ENCODE peak calls at places on chromosomes 3 and 15, in ten cellular contexts. One of them, this sample, is unnamed.

GRCh38 chr15:91852741-91853500 is 587 bp upstream of the SLCO3A1 start:
- DNase-seq in thyroid gland: peak
- DNase-seq in stimulated activated CD4-positive, alpha-beta T cell treated with anti-CD3 and anti-CD28 coated beads, TNF-alpha, amount 100 ng/mL, for 1 hour: peak
- DNase-seq in adrenal gland: peak
- DNase-seq in ovary: peak
- DNase-seq in AG09319: peak
- DNase-seq in HepG2: peak
- DNase-seq in EH: peak
- DNase-seq in neural crest cell: peak
- DNase-seq in foreskin fibroblast: peak
- DNase-seq in this sample: peak

GRCh38 chr3:42735021-42735420 is 32.4 kb upstream of the HHATL start:
- DNase-seq in thyroid gland: peak
- DNase-seq in stimulated activated CD4-positive, alpha-beta T cell treated with anti-CD3 and anti-CD28 coated beads, TNF-alpha, amount 100 ng/mL, for 1 hour: no peak
- DNase-seq in adrenal gland: no peak
- DNase-seq in ovary: no peak
- DNase-seq in AG09319: no peak
- DNase-seq in HepG2: no peak
- DNase-seq in EH: no peak
- DNase-seq in neural crest cell: no peak
- DNase-seq in foreskin fibroblast: no peak
- DNase-seq in this sample: no peak

GRCh38 chr3:31724144-31724543 is 191.4 kb downstream of the STT3B start:
- DNase-seq in thyroid gland: no peak
- DNase-seq in stimulated activated CD4-positive, alpha-beta T cell treated with anti-CD3 and anti-CD28 coated beads, TNF-alpha, amount 100 ng/mL, for 1 hour: no peak
- DNase-seq in adrenal gland: no peak
- DNase-seq in ovary: no peak
- DNase-seq in AG09319: no peak
- DNase-seq in HepG2: no peak
- DNase-seq in EH: no peak
- DNase-seq in neural crest cell: no peak
- DNase-seq in foreskin fibroblast: no peak
- DNase-seq in this sample: no peak

GRCh38 chr3:141471160-141471559 is 15.7 kb upstream of the RASA2 start:
- DNase-seq in thyroid gland: no peak
- DNase-seq in stimulated activated CD4-positive, alpha-beta T cell treated with anti-CD3 and anti-CD28 coated beads, TNF-alpha, amount 100 ng/mL, for 1 hour: no peak
- DNase-seq in adrenal gland: peak
- DNase-seq in ovary: no peak
- DNase-seq in AG09319: no peak
- DNase-seq in HepG2: peak
- DNase-seq in EH: peak
- DNase-seq in neural crest cell: no peak
- DNase-seq in foreskin fibroblast: peak
- DNase-seq in this sample: no peak

GRCh38 chr3:144770813-144771400 is 799.3 kb downstream of the DIPK2A start:
- DNase-seq in thyroid gland: no peak
- DNase-seq in stimulated activated CD4-positive, alpha-beta T cell treated with anti-CD3 and anti-CD28 coated beads, TNF-alpha, amount 100 ng/mL, for 1 hour: no peak
- DNase-seq in adrenal gland: no peak
- DNase-seq in ovary: no peak
- DNase-seq in AG09319: no peak
- DNase-seq in HepG2: peak
- DNase-seq in EH: peak
- DNase-seq in neural crest cell: no peak
- DNase-seq in foreskin fibroblast: peak
- DNase-seq in this sample: no peak

GRCh38 chr3:153070153-153070868 is 91.7 kb upstream of the RAP2B start:
- DNase-seq in thyroid gland: no peak
- DNase-seq in stimulated activated CD4-positive, alpha-beta T cell treated with anti-CD3 and anti-CD28 coated beads, TNF-alpha, amount 100 ng/mL, for 1 hour: no peak
- DNase-seq in adrenal gland: no peak
- DNase-seq in ovary: no peak
- DNase-seq in AG09319: no peak
- DNase-seq in HepG2: no peak
- DNase-seq in EH: peak
- DNase-seq in neural crest cell: no peak
- DNase-seq in foreskin fibroblast: peak
- DNase-seq in this sample: no peak

GRCh38 chr15:86802244-86802643 is 722.6 kb downstream of the AGBL1 start:
- DNase-seq in thyroid gland: no peak
- DNase-seq in stimulated activated CD4-positive, alpha-beta T cell treated with anti-CD3 and anti-CD28 coated beads, TNF-alpha, amount 100 ng/mL, for 1 hour: no peak
- DNase-seq in adrenal gland: no peak
- DNase-seq in ovary: no peak
- DNase-seq in AG09319: no peak
- DNase-seq in HepG2: no peak
- DNase-seq in EH: no peak
- DNase-seq in neural crest cell: no peak
- DNase-seq in foreskin fibroblast: no peak
- DNase-seq in this sample: no peak

GRCh38 chr15:44726568-44727461 is 9.5 kb upstream of the TRIM69 start:
- DNase-seq in thyroid gland: no peak
- DNase-seq in stimulated activated CD4-positive, alpha-beta T cell treated with anti-CD3 and anti-CD28 coated beads, TNF-alpha, amount 100 ng/mL, for 1 hour: peak
- DNase-seq in adrenal gland: peak
- DNase-seq in ovary: no peak
- DNase-seq in AG09319: peak
- DNase-seq in HepG2: peak
- DNase-seq in EH: peak
- DNase-seq in neural crest cell: no peak
- DNase-seq in foreskin fibroblast: peak
- DNase-seq in this sample: peak

GRCh38 chr3:55498520-55498919 is 11.4 kb upstream of the WNT5A start:
- DNase-seq in thyroid gland: no peak
- DNase-seq in stimulated activated CD4-positive, alpha-beta T cell treated with anti-CD3 and anti-CD28 coated beads, TNF-alpha, amount 100 ng/mL, for 1 hour: no peak
- DNase-seq in adrenal gland: no peak
- DNase-seq in ovary: no peak
- DNase-seq in AG09319: no peak
- DNase-seq in HepG2: no peak
- DNase-seq in EH: no peak
- DNase-seq in neural crest cell: no peak
- DNase-seq in foreskin fibroblast: no peak
- DNase-seq in this sample: no peak

GRCh38 chr15:76336254-76337046 is at the start of gene ISL2:
- DNase-seq in thyroid gland: no peak
- DNase-seq in stimulated activated CD4-positive, alpha-beta T cell treated with anti-CD3 and anti-CD28 coated beads, TNF-alpha, amount 100 ng/mL, for 1 hour: no peak
- DNase-seq in adrenal gland: no peak
- DNase-seq in ovary: no peak
- DNase-seq in AG09319: peak
- DNase-seq in HepG2: peak
- DNase-seq in EH: peak
- DNase-seq in neural crest cell: peak
- DNase-seq in foreskin fibroblast: peak
- DNase-seq in this sample: peak

GRCh38 chr3:120098710-120099109 is 4.5 kb upstream of the GSK3B start:
- DNase-seq in thyroid gland: no peak
- DNase-seq in stimulated activated CD4-positive, alpha-beta T cell treated with anti-CD3 and anti-CD28 coated beads, TNF-alpha, amount 100 ng/mL, for 1 hour: no peak
- DNase-seq in adrenal gland: no peak
- DNase-seq in ovary: no peak
- DNase-seq in AG09319: no peak
- DNase-seq in HepG2: no peak
- DNase-seq in EH: no peak
- DNase-seq in neural crest cell: no peak
- DNase-seq in foreskin fibroblast: no peak
- DNase-seq in this sample: no peak

GRCh38 chr3:109952924-109953323 is 615.6 kb upstream of the DPPA4 start:
- DNase-seq in thyroid gland: no peak
- DNase-seq in stimulated activated CD4-positive, alpha-beta T cell treated with anti-CD3 and anti-CD28 coated beads, TNF-alpha, amount 100 ng/mL, for 1 hour: no peak
- DNase-seq in adrenal gland: no peak
- DNase-seq in ovary: no peak
- DNase-seq in AG09319: no peak
- DNase-seq in HepG2: no peak
- DNase-seq in EH: no peak
- DNase-seq in neural crest cell: no peak
- DNase-seq in foreskin fibroblast: no peak
- DNase-seq in this sample: no peak

GRCh38 chr3:106610362-106610997 is 741.7 kb upstream of the CBLB start:
- DNase-seq in thyroid gland: no peak
- DNase-seq in stimulated activated CD4-positive, alpha-beta T cell treated with anti-CD3 and anti-CD28 coated beads, TNF-alpha, amount 100 ng/mL, for 1 hour: no peak
- DNase-seq in adrenal gland: no peak
- DNase-seq in ovary: no peak
- DNase-seq in AG09319: no peak
- DNase-seq in HepG2: no peak
- DNase-seq in EH: peak
- DNase-seq in neural crest cell: no peak
- DNase-seq in foreskin fibroblast: peak
- DNase-seq in this sample: no peak

GRCh38 chr15:76340198-76340801 is 3.7 kb downstream of the ISL2 start:
- DNase-seq in thyroid gland: no peak
- DNase-seq in stimulated activated CD4-positive, alpha-beta T cell treated with anti-CD3 and anti-CD28 coated beads, TNF-alpha, amount 100 ng/mL, for 1 hour: no peak
- DNase-seq in adrenal gland: no peak
- DNase-seq in ovary: peak
- DNase-seq in AG09319: no peak
- DNase-seq in HepG2: no peak
- DNase-seq in EH: peak
- DNase-seq in neural crest cell: peak
- DNase-seq in foreskin fibroblast: peak
- DNase-seq in this sample: peak

GRCh38 chr15:46088486-46089437 is 453.9 kb downstream of the SQOR start:
- DNase-seq in thyroid gland: no peak
- DNase-seq in stimulated activated CD4-positive, alpha-beta T cell treated with anti-CD3 and anti-CD28 coated beads, TNF-alpha, amount 100 ng/mL, for 1 hour: no peak
- DNase-seq in adrenal gland: no peak
- DNase-seq in ovary: no peak
- DNase-seq in AG09319: no peak
- DNase-seq in HepG2: no peak
- DNase-seq in EH: peak
- DNase-seq in neural crest cell: no peak
- DNase-seq in foreskin fibroblast: peak
- DNase-seq in this sample: no peak

GRCh38 chr15:80478075-80478474 is 73.9 kb downstream of the ARNT2 start:
- DNase-seq in thyroid gland: no peak
- DNase-seq in stimulated activated CD4-positive, alpha-beta T cell treated with anti-CD3 and anti-CD28 coated beads, TNF-alpha, amount 100 ng/mL, for 1 hour: no peak
- DNase-seq in adrenal gland: no peak
- DNase-seq in ovary: no peak
- DNase-seq in AG09319: no peak
- DNase-seq in HepG2: no peak
- DNase-seq in EH: peak
- DNase-seq in neural crest cell: no peak
- DNase-seq in foreskin fibroblast: no peak
- DNase-seq in this sample: no peak

GRCh38 chr3:11619461-11619860 is 24.3 kb downstream of the VGLL4 start:
- DNase-seq in thyroid gland: no peak
- DNase-seq in stimulated activated CD4-positive, alpha-beta T cell treated with anti-CD3 and anti-CD28 coated beads, TNF-alpha, amount 100 ng/mL, for 1 hour: no peak
- DNase-seq in adrenal gland: no peak
- DNase-seq in ovary: no peak
- DNase-seq in AG09319: no peak
- DNase-seq in HepG2: no peak
- DNase-seq in EH: no peak
- DNase-seq in neural crest cell: no peak
- DNase-seq in foreskin fibroblast: no peak
- DNase-seq in this sample: no peak

GRCh38 chr3:161171113-161171512 is 50.0 kb upstream of the NMD3 start:
- DNase-seq in thyroid gland: peak
- DNase-seq in stimulated activated CD4-positive, alpha-beta T cell treated with anti-CD3 and anti-CD28 coated beads, TNF-alpha, amount 100 ng/mL, for 1 hour: no peak
- DNase-seq in adrenal gland: peak
- DNase-seq in ovary: peak
- DNase-seq in AG09319: peak
- DNase-seq in HepG2: no peak
- DNase-seq in EH: peak
- DNase-seq in neural crest cell: no peak
- DNase-seq in foreskin fibroblast: peak
- DNase-seq in this sample: no peak

This sample was measured in body of pancreas.